ENCODE peak calls at places on chromosomes 1 and 21, in seven cellular contexts. P is endothelial cell of umbilical vein, X is fibroblast of mammary gland, K is tibial nerve, C is DND-41, Q is activated B cell treated with CpG ODN at 0.5 μM for 24 hours, W is uterus. M is an unnamed sample.

GRCh38 chr1:202798260-202798659 is 10.0 kb downstream of the KDM5B start:
- DNase-seq in W (no peak), K (no peak), X (no peak), C (no peak), P (no peak), Q (no peak), M (no peak)

GRCh38 chr1:37868466-37868865 is 9.1 kb upstream of the MTF1 start:
- DNase-seq in P (no peak), X (no peak), W (no peak), C (no peak), K (no peak), Q (no peak), M (no peak)

GRCh38 chr1:93846151-93846928 is 32.7 kb downstream of the DNTTIP2 start:
- DNase-seq in Q (peak), X (peak), C (peak), P (peak), K (peak), W (peak), M (peak)

GRCh38 chr1:83500987-83501591 is 497.8 kb downstream of the TTLL7 start:
- DNase-seq in P (no peak), W (no peak), X (no peak), K (no peak), C (no peak), Q (no peak), M (no peak)

GRCh38 chr1:242318140-242318539 is 206.4 kb downstream of the PLD5 start:
- DNase-seq in C (no peak), K (no peak), Q (no peak), W (no peak), P (no peak), X (no peak), M (no peak)

GRCh38 chr1:214552174-214552608 is 789 bp upstream of the PTPN14 start:
- DNase-seq in K (peak), Q (no peak), P (peak), C (no peak), X (peak), W (peak), M (no peak)

GRCh38 chr21:16195896-16196443 is 466.2 kb downstream of the USP25 start:
- DNase-seq in K (no peak), C (no peak), Q (no peak), P (peak), X (peak), W (no peak), M (no peak)

GRCh38 chr1:154492115-154492514 is 9.9 kb upstream of the TDRD10 start:
- DNase-seq in X (no peak), P (no peak), K (no peak), C (no peak), Q (no peak), W (no peak), M (no peak)

GRCh38 chr1:166920561-166921475 is 44.8 kb upstream of the TADA1 start:
- DNase-seq in C (no peak), Q (peak), W (peak), P (no peak), K (no peak), X (no peak), M (no peak)

DNA sequence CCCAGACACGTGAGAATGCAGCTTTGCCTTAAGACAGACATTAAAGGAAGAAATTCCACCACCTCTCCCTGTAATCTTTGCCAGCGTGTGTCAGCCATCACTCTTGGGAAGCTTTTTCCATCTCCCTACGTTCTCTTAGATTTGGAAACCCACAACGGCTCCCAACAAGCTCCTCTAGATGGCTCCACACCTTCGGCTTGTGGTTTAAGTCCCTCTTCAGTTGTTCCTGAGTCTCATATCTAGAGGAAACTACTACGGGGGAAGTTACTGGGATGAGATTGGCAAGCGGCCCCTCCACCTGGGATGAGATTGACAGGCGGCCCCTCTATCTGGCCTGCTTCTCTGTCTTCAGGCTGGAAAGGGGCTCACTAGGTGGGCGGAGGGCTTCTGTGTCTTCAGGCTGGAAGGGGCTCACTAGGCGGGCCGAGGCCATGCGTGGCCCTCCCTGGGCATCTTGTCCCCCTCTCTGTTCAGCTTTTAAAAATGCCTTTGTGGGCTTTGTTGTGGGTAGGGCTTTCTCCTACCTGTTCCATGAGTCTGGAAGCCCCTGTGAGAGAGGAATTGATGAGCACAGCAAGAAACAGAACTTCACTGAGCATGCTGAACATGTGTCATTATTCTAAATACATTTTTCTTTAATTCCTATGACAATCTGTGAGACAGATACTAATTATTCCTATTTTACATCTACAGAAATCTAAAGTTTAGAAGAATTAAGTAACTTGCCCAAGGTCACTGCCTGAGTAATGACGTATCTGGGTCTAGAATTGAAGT is 670.5 kb downstream of the KIF26B start:
- DNase-seq in W (no peak), K (no peak), C (no peak), X (peak), Q (no peak), P (no peak), M (no peak)
- TF ChIP-seq CTCF in W (no peak), K (no peak), C (peak), X (peak), Q (no peak), P (no peak), M (no peak)

GRCh38 chr1:5937373-5937857 is 54.8 kb downstream of the NPHP4 start:
- DNase-seq in P (no peak), X (no peak), C (no peak), Q (no peak), W (no peak), K (no peak), M (no peak)

GRCh38 chr1:5938068-5938740 is 54.0 kb downstream of the NPHP4 start:
- DNase-seq in W (no peak), X (peak), Q (no peak), C (no peak), K (no peak), P (no peak), M (no peak)

GRCh38 chr1:5940723-5941407 is 51.4 kb downstream of the NPHP4 start:
- DNase-seq in C (no peak), Q (no peak), K (no peak), X (no peak), W (no peak), P (no peak), M (no peak)

GRCh38 chr1:5941671-5942070 is 50.6 kb downstream of the NPHP4 start:
- DNase-seq in W (no peak), Q (no peak), X (no peak), K (no peak), C (no peak), P (no peak), M (no peak)

GRCh38 chr1:5939268-5940060 is 52.8 kb downstream of the NPHP4 start:
- DNase-seq in P (no peak), C (no peak), X (no peak), Q (no peak), K (no peak), W (no peak), M (no peak)
- TF ChIP-seq CTCF in P (no peak), C (no peak), X (no peak), Q (no peak), K (no peak), W (no peak), M (no peak)

GRCh38 chr1:57424231-57425027 is 569 bp upstream of the DAB1 start:
- DNase-seq in K (no peak), Q (no peak), X (peak), W (no peak), C (no peak), P (no peak), M (no peak)
- TF ChIP-seq CTCF in K (peak), Q (no peak), X (peak), W (no peak), C (no peak), P (peak), M (no peak)

DNA sequence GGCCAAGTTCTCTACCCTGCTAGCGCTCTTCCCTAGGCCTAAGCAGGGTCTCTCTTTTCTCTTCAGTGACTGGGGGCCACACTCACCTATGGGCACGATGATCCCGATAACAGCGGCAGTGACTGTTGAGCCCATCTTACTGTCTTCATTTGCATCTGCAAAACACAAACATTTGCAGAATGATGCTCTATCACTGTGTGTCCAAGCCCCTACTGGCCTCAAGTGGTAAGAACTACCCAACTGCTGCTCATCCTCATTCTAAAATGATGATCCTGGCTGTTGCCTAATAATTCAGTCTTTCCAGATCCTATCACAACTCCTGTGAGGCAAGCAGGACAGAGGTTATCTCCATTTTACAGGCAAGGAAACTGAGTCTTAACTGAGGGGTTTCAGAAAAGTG is 16.7 kb upstream of the MAGOH start:
- DNase-seq in K (no peak), X (no peak), P (no peak), W (no peak), Q (no peak), C (no peak), M (no peak)
- TF ChIP-seq CTCF in K (no peak), X (peak), P (no peak), W (no peak), Q (no peak), C (no peak), M (no peak)

DNA sequence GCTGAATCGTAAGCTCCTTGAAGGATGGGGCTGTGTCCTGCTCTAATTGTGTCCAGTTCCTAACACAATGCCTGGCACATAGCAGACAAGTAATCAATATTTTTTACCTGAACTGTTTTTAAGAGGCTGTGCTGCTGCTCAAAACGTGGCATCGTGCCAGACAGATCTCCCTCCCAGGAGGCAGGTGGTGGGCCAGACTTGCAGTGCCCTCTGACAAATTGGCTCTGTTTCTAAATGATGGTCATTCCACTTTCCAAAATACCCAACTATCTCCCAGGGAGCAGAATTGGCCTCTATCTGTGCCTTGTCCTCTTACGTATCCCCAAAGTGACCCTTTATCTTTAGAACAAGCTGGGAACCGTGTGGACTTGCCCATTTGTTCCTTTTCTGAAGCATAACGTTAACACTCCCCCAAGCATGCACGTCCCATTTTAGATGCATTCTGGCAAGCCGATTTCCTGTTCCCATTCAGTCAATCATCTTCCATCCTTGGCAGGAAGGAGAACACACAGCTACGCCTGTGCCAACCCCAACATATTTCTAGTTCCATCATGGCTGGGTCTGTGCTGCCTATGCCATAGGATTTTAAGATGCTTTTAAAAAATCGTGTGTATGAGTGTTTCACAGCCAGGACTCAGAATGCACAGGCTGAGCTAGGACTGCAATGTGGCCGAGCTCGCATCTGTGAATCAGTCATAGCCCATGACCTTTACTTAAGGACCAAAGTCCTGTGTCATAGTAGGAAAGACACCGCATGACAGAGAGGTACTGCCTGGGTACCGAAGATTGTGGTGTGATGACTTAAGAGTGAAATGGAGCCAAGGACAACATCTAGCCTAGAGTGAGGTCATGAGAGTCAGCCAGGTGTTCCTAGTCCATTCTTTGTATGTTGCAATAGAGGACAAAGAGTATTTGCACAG is 408.6 kb downstream of the PRDM2 start:
- DNase-seq in X (no peak), W (no peak), K (no peak), P (no peak), Q (no peak), C (no peak), M (no peak)
- TF ChIP-seq CTCF in X (no peak), W (no peak), K (no peak), P (no peak), Q (no peak), C (no peak), M (no peak)

GRCh38 chr1:178580096-178580495 is 67.2 kb downstream of the TEX35 start:
- DNase-seq in C (no peak), X (no peak), Q (no peak), K (no peak), P (no peak), W (no peak), M (no peak)
- TF ChIP-seq CTCF in C (no peak), X (no peak), Q (no peak), K (no peak), P (no peak), W (no peak), M (no peak)

GRCh38 chr1:46517010-46517600 is 27.5 kb downstream of the DMBX1 start:
- DNase-seq in P (no peak), X (no peak), K (no peak), C (no peak), Q (no peak), W (no peak), M (no peak)
- TF ChIP-seq CTCF in P (no peak), X (no peak), K (no peak), C (no peak), Q (no peak), W (no peak), M (no peak)

M was measured in natural killer cell.